ENCODE peak calls at places on chromosome 2, in nine cellular contexts. Y is stimulated activated CD8-positive, alpha-beta memory T cell treated with anti-CD3 and anti-CD28 coated beads, Interleukin-7, amount 100 ng/mL, for 1 hour; I is sciatic nerve; X is MM.1S; A is NCI-H226; E is retina; Z is M059J; M is HFFc6; B is aorta. D is an unnamed sample.

GRCh38 chr2:230723363-230723762 is 10.7 kb downstream of the CAB39 start:
- DNase-seq in Y (no peak), I (no peak), X (no peak), A (peak; percentile 57), E (no peak), Z (no peak), M (no peak), B (no peak), D (no peak)

GRCh38 chr2:30223413-30223874 is 7.9 kb upstream of the LBH start:
- DNase-seq in Y (no peak), I (no peak), X (no peak), A (no peak), E (no peak), Z (no peak), M (no peak), B (no peak), D (no peak)

GRCh38 chr2:44668336-44668735 is 273.2 kb upstream of the SIX3 start:
- DNase-seq in Y (no peak), I (no peak), X (no peak), A (no peak), E (no peak), Z (peak; percentile 12), M (no peak), B (no peak), D (no peak)

GRCh38 chr2:105324732-105325131 is 4.8 kb downstream of the TGFBRAP1 start:
- DNase-seq in Y (no peak), I (no peak), X (no peak), A (peak; percentile 55), E (peak; percentile 19), Z (peak; percentile 85), M (peak; percentile 67), B (no peak), D (no peak)

GRCh38 chr2:224645722-224646121 is 60.6 kb upstream of the CUL3 start:
- DNase-seq in Y (no peak), I (no peak), X (peak; percentile 17), A (no peak), E (no peak), Z (no peak), M (no peak), B (no peak), D (no peak)

GRCh38 chr2:229869226-229869625 is 52.6 kb downstream of the TRIP12 start:
- DNase-seq in Y (no peak), I (no peak), X (no peak), A (no peak), E (no peak), Z (no peak), M (no peak), B (no peak), D (no peak)

GRCh38 chr2:167331636-167332232 is 443.5 kb downstream of the XIRP2 start:
- DNase-seq in Y (no peak), I (no peak), X (no peak), A (no peak), E (peak; percentile 34), Z (no peak), M (no peak), B (no peak), D (no peak)

GRCh38 chr2:26203091-26203490 is 30.2 kb downstream of the GAREM2 start:
- DNase-seq in Y (no peak), I (no peak), X (no peak), A (no peak), E (no peak), Z (no peak), M (no peak), B (no peak), D (no peak)

GRCh38 chr2:167140330-167140729 is 252.1 kb downstream of the XIRP2 start:
- DNase-seq in Y (no peak), I (no peak), X (no peak), A (no peak), E (no peak), Z (no peak), M (no peak), B (no peak), D (no peak)

GRCh38 chr2:67079729-67080128 is 317.4 kb upstream of the ETAA1 start:
- DNase-seq in Y (no peak), I (no peak), X (no peak), A (no peak), E (no peak), Z (no peak), M (no peak), B (no peak), D (no peak)

GRCh38 chr2:25332571-25332970 is 9.2 kb downstream of the DNMT3A start:
- DNase-seq in Y (no peak), I (no peak), X (no peak), A (no peak), E (no peak), Z (no peak), M (no peak), B (no peak), D (no peak)

GRCh38 chr2:173122936-173123335 is 47.3 kb downstream of the MAP3K20 start:
- DNase-seq in Y (no peak), I (no peak), X (no peak), A (peak; percentile 77), E (no peak), Z (no peak), M (peak; percentile 44), B (no peak), D (no peak)

GRCh38 chr2:46690825-46691224 is 211.5 kb downstream of the TMEM247 start:
- DNase-seq in Y (no peak), I (no peak), X (no peak), A (peak; percentile 13), E (no peak), Z (peak; percentile 92), M (peak; percentile 93), B (no peak), D (no peak)